ENCODE peak calls at places on chromosomes 2 and 18, in six cellular contexts. V is GM12878, Z is HCT116, H is H1, D is HepG2, F is K562. Y is an unnamed sample.

GRCh38 chr18:14971461-14972185 is 223.7 kb downstream of the ANKRD30B start:
- DNase-seq in V (no peak), Z (no peak), H (no peak), D (no peak), F (no peak), Y (no peak)

GRCh38 chr2:102101844-102102635 is 40.5 kb upstream of the IL1R1 start:
- DNase-seq in V (no peak), Z (no peak), H (no peak), D (peak), F (no peak), Y (no peak)

GRCh38 chr2:43100883-43101662 is 125.3 kb downstream of the ZFP36L2 start:
- DNase-seq in V (no peak), Z (no peak), H (peak), D (no peak), F (no peak), Y (peak)

GRCh38 chr18:45521777-45522176 is 93.5 kb upstream of the SLC14A2 start:
- DNase-seq in V (no peak), Z (no peak), H (no peak), D (no peak), F (no peak), Y (no peak)

GRCh38 chr18:43588838-43589237 is 311.5 kb upstream of the SYT4 start:
- DNase-seq in V (no peak), Z (no peak), H (no peak), D (no peak), F (no peak), Y (no peak)

GRCh38 chr2:237689569-237690131 is 62.3 kb downstream of the LRRFIP1 start:
- DNase-seq in V (no peak), Z (no peak), H (no peak), D (no peak), F (no peak), Y (no peak)

GRCh38 chr2:237240252-237240651 is 154.6 kb downstream of the COPS8 start:
- DNase-seq in V (no peak), Z (no peak), H (no peak), D (no peak), F (no peak), Y (no peak)

GRCh38 chr2:152875832-152876669 is 157.6 kb downstream of the ARL6IP6 start:
- DNase-seq in V (no peak), Z (no peak), H (no peak), D (no peak), F (no peak), Y (no peak)

GRCh38 chr18:470661-471501 is 29.6 kb downstream of the COLEC12 start:
- DNase-seq in V (no peak), Z (no peak), H (no peak), D (no peak), F (no peak), Y (no peak)

GRCh38 chr18:51447351-51447896 is 249.9 kb upstream of the MEX3C start:
- DNase-seq in V (no peak), Z (no peak), H (peak), D (no peak), F (no peak), Y (peak)

GRCh38 chr2:217711236-217711635 is 291.6 kb downstream of the TNS1 start:
- DNase-seq in V (no peak), Z (no peak), H (no peak), D (no peak), F (no peak), Y (no peak)

GRCh38 chr18:5238371-5238758 is 41.3 kb upstream of the AKAIN1 start:
- DNase-seq in V (no peak), Z (no peak), H (no peak), D (peak), F (peak), Y (peak)
- TF ChIP-seq ATF3 in V (no peak), Z (no peak), H (no peak), D (no peak), F (no peak), Y (no peak)

DNA sequence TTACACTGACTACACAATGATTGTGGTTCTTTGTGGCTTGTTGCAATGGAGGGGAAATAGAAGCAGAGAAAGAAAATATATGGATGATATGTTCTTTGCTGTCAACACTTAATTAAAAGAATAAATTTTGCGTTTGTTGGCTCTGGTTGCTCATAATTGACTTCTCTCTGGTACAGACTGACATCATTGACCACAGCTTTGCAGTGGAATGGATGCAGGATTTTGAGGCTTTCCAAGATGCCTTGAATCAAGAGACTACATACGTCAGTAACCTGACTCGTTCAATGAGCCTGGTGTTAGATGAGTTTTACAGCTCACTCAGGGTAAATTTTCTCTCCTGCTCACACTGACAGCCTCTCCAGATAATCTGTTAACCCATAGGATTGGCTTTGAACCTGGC is 9.9 kb downstream of the GPN1 start:
- DNase-seq in V (no peak), Z (no peak), H (no peak), D (no peak), F (no peak), Y (no peak)
- TF ChIP-seq ATF3 in V (no peak), Z (no peak), H (no peak), D (no peak), F (no peak), Y (no peak)

DNA sequence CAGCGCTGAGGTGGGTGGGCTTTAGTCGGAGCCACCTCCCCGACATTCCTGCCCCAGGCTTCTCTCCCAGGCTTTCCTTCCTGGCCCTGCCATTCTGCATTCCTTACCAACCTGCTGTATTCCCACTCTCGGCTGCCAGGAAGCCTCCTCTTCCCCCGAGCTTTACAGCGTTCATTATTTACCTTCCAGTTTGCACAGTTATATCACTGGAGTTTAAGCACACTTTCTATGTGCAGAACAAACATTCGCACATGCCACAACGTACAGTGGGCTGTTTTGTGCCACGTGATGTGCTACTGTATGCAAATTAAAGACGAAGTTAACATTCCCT is 246.3 kb downstream of the SOX11 start:
- DNase-seq in V (no peak), Z (no peak), H (peak), D (peak), F (no peak), Y (no peak)
- TF ChIP-seq ATF3 in V (no peak), Z (no peak), H (no peak), D (no peak), F (no peak), Y (no peak)

GRCh38 chr18:8948471-8949149 is 153.9 kb upstream of the NDUFV2 start:
- DNase-seq in V (no peak), Z (no peak), H (no peak), D (no peak), F (no peak), Y (no peak)

GRCh38 chr18:8949206-8949605 is 153.3 kb upstream of the NDUFV2 start:
- DNase-seq in V (no peak), Z (no peak), H (no peak), D (no peak), F (no peak), Y (no peak)

GRCh38 chr18:8946046-8946838 is 156.3 kb upstream of the NDUFV2 start:
- DNase-seq in V (no peak), Z (no peak), H (no peak), D (no peak), F (no peak), Y (no peak)

GRCh38 chr18:8948011-8948410 is 154.5 kb upstream of the NDUFV2 start:
- DNase-seq in V (no peak), Z (no peak), H (no peak), D (no peak), F (no peak), Y (no peak)

GRCh38 chr18:8947576-8947975 is 154.9 kb upstream of the NDUFV2 start:
- DNase-seq in V (no peak), Z (no peak), H (no peak), D (no peak), F (no peak), Y (no peak)
- TF ChIP-seq ATF3 in V (no peak), Z (no peak), H (no peak), D (no peak), F (no peak), Y (no peak)

GRCh38 chr2:225337183-225337582 is 62.3 kb upstream of the NYAP2 start:
- DNase-seq in V (no peak), Z (no peak), H (no peak), D (no peak), F (no peak), Y (no peak)
- TF ChIP-seq ATF3 in V (no peak), Z (no peak), H (no peak), D (no peak), F (no peak), Y (no peak)

GRCh38 chr2:176453784-176454183 is 184.5 kb downstream of the MTX2 start:
- DNase-seq in V (no peak), Z (no peak), H (no peak), D (no peak), F (no peak), Y (no peak)

GRCh38 chr2:176447616-176448015 is 178.4 kb downstream of the MTX2 start:
- DNase-seq in V (no peak), Z (no peak), H (no peak), D (no peak), F (no peak), Y (no peak)

GRCh38 chr2:176445831-176446433 is 176.7 kb downstream of the MTX2 start:
- DNase-seq in V (no peak), Z (no peak), H (no peak), D (peak), F (no peak), Y (no peak)

GRCh38 chr2:176446718-176447414 is 177.6 kb downstream of the MTX2 start:
- DNase-seq in V (no peak), Z (no peak), H (no peak), D (no peak), F (no peak), Y (no peak)

GRCh38 chr2:176449852-176450251 is 180.6 kb downstream of the MTX2 start:
- DNase-seq in V (no peak), Z (no peak), H (peak), D (no peak), F (no peak), Y (peak)
- TF ChIP-seq ATF3 in V (no peak), Z (no peak), H (no peak), D (no peak), F (no peak), Y (no peak)